ENCODE peak calls at places on chromosomes 11 and 22, in eight cellular contexts. M, N, P, I, K, V, C and G are unnamed samples.

GRCh38 chr11:121199516-121199915 is 93.1 kb upstream of the SC5D start:
- DNase-seq in P (no peak), C (no peak), V (no peak), I (no peak), M (no peak), N (no peak), K (no peak), G (no peak)

GRCh38 chr11:32229566-32230240 is 138.8 kb downstream of the RCN1 start:
- DNase-seq in V (no peak), K (no peak), M (no peak), I (no peak), C (peak; percentile 5), P (no peak), N (no peak), G (no peak)

GRCh38 chr11:12248330-12248729 is 129.0 kb upstream of the PARVA start:
- DNase-seq in P (no peak), K (no peak), I (peak; percentile 94), V (no peak), M (no peak), C (peak; percentile 89), N (peak; percentile 97), G (no peak)

GRCh38 chr22:28799125-28799833 is 1.1 kb downstream of the XBP1 start:
- DNase-seq in P (peak; percentile 54), V (peak; percentile 81), C (no peak), I (peak; percentile 50), K (peak; percentile 77), M (no peak), N (no peak), G (no peak)

GRCh38 chr22:35409783-35410662 is 10.1 kb downstream of the MCM5 start:
- DNase-seq in V (no peak), K (peak; percentile 93), N (no peak), C (no peak), I (peak; percentile 42), M (no peak), P (peak; percentile 90), G (no peak)

GRCh38 chr11:3642071-3642951 is 519 bp upstream of the ART5 start:
- DNase-seq in K (peak; percentile 90), C (peak; percentile 68), M (peak; percentile 84), I (peak; percentile 74), P (peak; percentile 39), V (peak; percentile 69), N (no peak), G (peak; percentile 62)

GRCh38 chr11:42237701-42238235 is 778.3 kb upstream of the LRRC4C start:
- DNase-seq in P (no peak), M (no peak), C (no peak), N (no peak), K (no peak), V (no peak), I (no peak), G (no peak)

GRCh38 chr11:126061707-126062678 is 673 bp downstream of the CDON start:
- DNase-seq in C (peak; percentile 67), N (peak; percentile 55), V (peak; percentile 58), M (peak; percentile 28), P (peak; percentile 4), K (peak; percentile 16), I (peak; percentile 28), G (peak; percentile 25)

GRCh38 chr11:71305451-71306125 is 53.2 kb upstream of the SHANK2 start:
- DNase-seq in M (no peak), C (no peak), V (no peak), K (no peak), I (no peak), N (no peak), P (no peak), G (no peak)

GRCh38 chr11:8871283-8871775 is 39.7 kb upstream of the AKIP1 start:
- DNase-seq in M (peak; percentile 48), P (no peak), K (no peak), C (peak; percentile 24), N (peak; percentile 32), I (peak; percentile 52), V (peak; percentile 88), G (no peak)

GRCh38 chr11:130278151-130278550 is 36.6 kb downstream of the ZBTB44 start:
- DNase-seq in V (no peak), N (no peak), K (no peak), M (no peak), P (no peak), I (no peak), C (no peak), G (no peak)

GRCh38 chr11:73266644-73267015 is 5.5 kb upstream of the P2RY6 start:
- DNase-seq in K (no peak), M (no peak), P (no peak), I (no peak), N (no peak), C (no peak), V (peak; percentile 80), G (no peak)

GRCh38 chr11:64541131-64541530 is 49.9 kb upstream of the SLC22A12 start:
- DNase-seq in C (no peak), P (no peak), K (no peak), I (no peak), N (no peak), V (no peak), M (no peak), G (no peak)